ENCODE peak calls at places on chromosomes 5 and 9, in seven cellular contexts. One of them, this sample, is unnamed.

GRCh38 chr5:56147106-56147505 is 86.0 kb downstream of the ANKRD55 start:
- DNase-seq in H9: no peak
- DNase-seq in trophoblast cell: peak; percentile 93
- DNase-seq in H1: no peak
- DNase-seq in mesenchymal stem cell: no peak
- DNase-seq in mesendoderm: no peak
- DNase-seq in neuronal stem cell: no peak
- DNase-seq in this sample: no peak

GRCh38 chr5:175654807-175655206 is 3.1 kb upstream of the HRH2 start:
- DNase-seq in neuronal stem cell: no peak
- DNase-seq in trophoblast cell: no peak
- DNase-seq in mesendoderm: no peak
- DNase-seq in mesenchymal stem cell: no peak
- DNase-seq in H9: no peak
- DNase-seq in H1: no peak
- DNase-seq in this sample: no peak

GRCh38 chr5:158286827-158287226 is 427.9 kb upstream of the CLINT1 start:
- DNase-seq in mesenchymal stem cell: no peak
- DNase-seq in neuronal stem cell: no peak
- DNase-seq in H1: no peak
- DNase-seq in mesendoderm: no peak
- DNase-seq in H9: no peak
- DNase-seq in trophoblast cell: no peak
- DNase-seq in this sample: no peak

GRCh38 chr5:66807743-66808142 is 211.6 kb downstream of the MAST4 start:
- DNase-seq in trophoblast cell: no peak
- DNase-seq in H1: no peak
- DNase-seq in H9: no peak
- DNase-seq in mesenchymal stem cell: peak; percentile 41
- DNase-seq in neuronal stem cell: no peak
- DNase-seq in mesendoderm: peak; percentile 37
- DNase-seq in this sample: peak; percentile 55

GRCh38 chr5:151812757-151813309 is 41.1 kb downstream of the G3BP1 start:
- DNase-seq in mesendoderm: no peak
- DNase-seq in H9: no peak
- DNase-seq in mesenchymal stem cell: peak; percentile 28
- DNase-seq in H1: no peak
- DNase-seq in trophoblast cell: no peak
- DNase-seq in neuronal stem cell: no peak
- DNase-seq in this sample: peak; percentile 54

GRCh38 chr5:74516217-74516636 is 124.3 kb downstream of the ENC1 start:
- DNase-seq in H1: peak; percentile 34
- DNase-seq in mesendoderm: peak; percentile 99
- DNase-seq in neuronal stem cell: no peak
- DNase-seq in mesenchymal stem cell: peak; percentile 71
- DNase-seq in trophoblast cell: no peak
- DNase-seq in H9: no peak
- DNase-seq in this sample: peak; percentile 49

GRCh38 chr5:57332350-57332749 is 150.3 kb downstream of the ACTBL2 start:
- DNase-seq in H1: no peak
- DNase-seq in mesenchymal stem cell: no peak
- DNase-seq in mesendoderm: no peak
- DNase-seq in H9: no peak
- DNase-seq in neuronal stem cell: no peak
- DNase-seq in trophoblast cell: no peak
- DNase-seq in this sample: peak; percentile 86

GRCh38 chr5:84273517-84273883 is 111.2 kb downstream of the EDIL3 start:
- DNase-seq in mesenchymal stem cell: no peak
- DNase-seq in neuronal stem cell: no peak
- DNase-seq in trophoblast cell: no peak
- DNase-seq in H9: no peak
- DNase-seq in H1: no peak
- DNase-seq in mesendoderm: no peak
- DNase-seq in this sample: no peak

GRCh38 chr9:92671323-92671722 is 1.4 kb upstream of the IPPK start:
- DNase-seq in H1: no peak
- DNase-seq in H9: no peak
- DNase-seq in mesenchymal stem cell: peak; percentile 86
- DNase-seq in neuronal stem cell: no peak
- DNase-seq in trophoblast cell: peak; percentile 90
- DNase-seq in mesendoderm: peak; percentile 68
- DNase-seq in this sample: peak; percentile 81

GRCh38 chr5:40738502-40738901 is 17.3 kb downstream of the TTC33 start:
- DNase-seq in mesenchymal stem cell: no peak
- DNase-seq in H9: no peak
- DNase-seq in neuronal stem cell: no peak
- DNase-seq in trophoblast cell: no peak
- DNase-seq in mesendoderm: no peak
- DNase-seq in H1: no peak
- DNase-seq in this sample: no peak

GRCh38 chr9:89529243-89530030 is 31.5 kb upstream of the SEMA4D start:
- DNase-seq in H1: no peak
- DNase-seq in mesendoderm: no peak
- DNase-seq in H9: no peak
- DNase-seq in mesenchymal stem cell: no peak
- DNase-seq in trophoblast cell: no peak
- DNase-seq in neuronal stem cell: no peak
- DNase-seq in this sample: no peak

GRCh38 chr9:112341741-112342140 is 8.3 kb upstream of the PTBP3 start:
- DNase-seq in H1: no peak
- DNase-seq in neuronal stem cell: no peak
- DNase-seq in H9: no peak
- DNase-seq in mesenchymal stem cell: no peak
- DNase-seq in mesendoderm: peak; percentile 97
- DNase-seq in trophoblast cell: peak; percentile 79
- DNase-seq in this sample: peak; percentile 37

GRCh38 chr9:81686614-81687520 is 2.5 kb downstream of the TLE1 start:
- DNase-seq in H1: no peak
- DNase-seq in trophoblast cell: peak; percentile 77
- DNase-seq in H9: peak; percentile 87
- DNase-seq in mesenchymal stem cell: peak; percentile 88
- DNase-seq in neuronal stem cell: peak; percentile 82
- DNase-seq in mesendoderm: peak; percentile 94
- DNase-seq in this sample: peak; percentile 87

GRCh38 chr9:83432104-83432627 is 106.0 kb downstream of the FRMD3 start:
- DNase-seq in H9: peak; percentile 65
- DNase-seq in trophoblast cell: peak; percentile 9
- DNase-seq in mesendoderm: peak; percentile 43
- DNase-seq in H1: peak; percentile 27
- DNase-seq in mesenchymal stem cell: no peak
- DNase-seq in neuronal stem cell: peak; percentile 18
- DNase-seq in this sample: no peak

GRCh38 chr5:155834271-155834975 is 492.5 kb upstream of the SGCD start:
- DNase-seq in mesenchymal stem cell: no peak
- DNase-seq in H1: no peak
- DNase-seq in trophoblast cell: no peak
- DNase-seq in mesendoderm: no peak
- DNase-seq in neuronal stem cell: no peak
- DNase-seq in H9: no peak
- DNase-seq in this sample: no peak

GRCh38 chr5:103942587-103943186 is 380.1 kb upstream of the NUDT12 start:
- DNase-seq in mesendoderm: no peak
- DNase-seq in mesenchymal stem cell: no peak
- DNase-seq in H1: no peak
- DNase-seq in H9: no peak
- DNase-seq in trophoblast cell: no peak
- DNase-seq in neuronal stem cell: no peak
- DNase-seq in this sample: no peak

GRCh38 chr5:1103505-1104326 is 8.1 kb downstream of the SLC12A7 start:
- DNase-seq in mesenchymal stem cell: no peak
- DNase-seq in mesendoderm: no peak
- DNase-seq in H9: no peak
- DNase-seq in trophoblast cell: no peak
- DNase-seq in H1: no peak
- DNase-seq in neuronal stem cell: no peak
- DNase-seq in this sample: no peak

GRCh38 chr5:133317558-133317957 is 265.7 kb downstream of the HSPA4 start:
- DNase-seq in trophoblast cell: no peak
- DNase-seq in mesenchymal stem cell: no peak
- DNase-seq in H1: no peak
- DNase-seq in neuronal stem cell: no peak
- DNase-seq in mesendoderm: peak; percentile 21
- DNase-seq in H9: no peak
- DNase-seq in this sample: no peak

GRCh38 chr9:37903581-37903830 is 421 bp downstream of the SLC25A51 start:
- DNase-seq in neuronal stem cell: peak; percentile 23
- DNase-seq in H1: no peak
- DNase-seq in trophoblast cell: no peak
- DNase-seq in mesenchymal stem cell: peak; percentile 59
- DNase-seq in mesendoderm: peak; percentile 61
- DNase-seq in H9: peak; percentile 50
- DNase-seq in this sample: no peak

GRCh38 chr5:163880307-163880706 is 374.9 kb downstream of the MAT2B start:
- DNase-seq in trophoblast cell: peak; percentile 97
- DNase-seq in H1: no peak
- DNase-seq in mesenchymal stem cell: peak; percentile 27
- DNase-seq in mesendoderm: no peak
- DNase-seq in H9: no peak
- DNase-seq in neuronal stem cell: no peak
- DNase-seq in this sample: peak; percentile 68

GRCh38 chr5:77152441-77152840 is 58.0 kb upstream of the PDE8B start:
- DNase-seq in trophoblast cell: no peak
- DNase-seq in neuronal stem cell: no peak
- DNase-seq in H1: no peak
- DNase-seq in mesenchymal stem cell: no peak
- DNase-seq in H9: no peak
- DNase-seq in mesendoderm: no peak
- DNase-seq in this sample: no peak

GRCh38 chr5:160467555-160468418 is 46.1 kb downstream of the PTTG1 start:
- DNase-seq in H9: peak; percentile 60
- DNase-seq in mesendoderm: no peak
- DNase-seq in mesenchymal stem cell: peak; percentile 51
- DNase-seq in neuronal stem cell: no peak
- DNase-seq in H1: no peak
- DNase-seq in trophoblast cell: peak; percentile 30
- DNase-seq in this sample: peak; percentile 87

GRCh38 chr9:76403352-76403751 is 9.1 kb upstream of the RFK start:
- DNase-seq in trophoblast cell: peak; percentile 92
- DNase-seq in mesenchymal stem cell: peak; percentile 81
- DNase-seq in mesendoderm: peak; percentile 23
- DNase-seq in H1: no peak
- DNase-seq in neuronal stem cell: no peak
- DNase-seq in H9: no peak
- DNase-seq in this sample: peak; percentile 85

GRCh38 chr5:66540078-66540477 is 56.1 kb upstream of the MAST4 start:
- DNase-seq in trophoblast cell: no peak
- DNase-seq in H1: no peak
- DNase-seq in neuronal stem cell: no peak
- DNase-seq in H9: no peak
- DNase-seq in mesenchymal stem cell: no peak
- DNase-seq in mesendoderm: no peak
- DNase-seq in this sample: no peak

GRCh38 chr9:89878003-89878411 is 273.2 kb downstream of the GADD45G start:
- DNase-seq in trophoblast cell: no peak
- DNase-seq in H1: no peak
- DNase-seq in H9: peak; percentile 12
- DNase-seq in mesendoderm: no peak
- DNase-seq in neuronal stem cell: no peak
- DNase-seq in mesenchymal stem cell: no peak
- DNase-seq in this sample: no peak

GRCh38 chr9:35519697-35520403 is 29.9 kb downstream of the RUSC2 start:
- DNase-seq in neuronal stem cell: no peak
- DNase-seq in mesendoderm: peak; percentile 16
- DNase-seq in mesenchymal stem cell: no peak
- DNase-seq in trophoblast cell: peak; percentile 19
- DNase-seq in H1: no peak
- DNase-seq in H9: no peak
- DNase-seq in this sample: no peak

GRCh38 chr5:66829826-66830225 is 233.6 kb downstream of the MAST4 start:
- DNase-seq in mesenchymal stem cell: peak; percentile 19
- DNase-seq in H9: no peak
- DNase-seq in trophoblast cell: peak; percentile 14
- DNase-seq in mesendoderm: peak; percentile 44
- DNase-seq in neuronal stem cell: peak; percentile 8
- DNase-seq in H1: no peak
- DNase-seq in this sample: peak; percentile 8

GRCh38 chr5:119022017-119022745 is 33.8 kb upstream of the DTWD2 start:
- DNase-seq in H9: no peak
- DNase-seq in mesendoderm: peak; percentile 51
- DNase-seq in H1: no peak
- DNase-seq in mesenchymal stem cell: peak; percentile 58
- DNase-seq in trophoblast cell: peak; percentile 69
- DNase-seq in neuronal stem cell: no peak
- DNase-seq in this sample: peak; percentile 57

GRCh38 chr5:139985733-139986132 is 57.4 kb downstream of the NRG2 start:
- DNase-seq in trophoblast cell: peak; percentile 8
- DNase-seq in H1: no peak
- DNase-seq in mesendoderm: peak; percentile 56
- DNase-seq in neuronal stem cell: peak; percentile 31
- DNase-seq in H9: no peak
- DNase-seq in mesenchymal stem cell: peak; percentile 96
- DNase-seq in this sample: peak; percentile 68

GRCh38 chr5:131998431-131999040 is 12.9 kb downstream of the ACSL6 start:
- DNase-seq in trophoblast cell: no peak
- DNase-seq in mesenchymal stem cell: no peak
- DNase-seq in mesendoderm: no peak
- DNase-seq in H1: no peak
- DNase-seq in H9: no peak
- DNase-seq in neuronal stem cell: no peak
- DNase-seq in this sample: no peak
- H2AK5ac ChIP-seq in trophoblast cell: no peak overlapping the region
- H2AK5ac ChIP-seq in mesenchymal stem cell: no peak overlapping the region
- H2AK5ac ChIP-seq in mesendoderm: no peak overlapping the region
- H2AK5ac ChIP-seq in H1: no peak overlapping the region
- H2AK5ac ChIP-seq in H9: no peak overlapping the region
- H2AK5ac ChIP-seq in neuronal stem cell: no peak overlapping the region
- H2AK5ac ChIP-seq in this sample: no peak overlapping the region

GRCh38 chr9:2620876-2621677 is 510 bp upstream of the VLDLR start:
- DNase-seq in mesendoderm: peak; percentile 96
- DNase-seq in H1: no peak
- DNase-seq in mesenchymal stem cell: peak; percentile 77
- DNase-seq in H9: peak; percentile 90
- DNase-seq in neuronal stem cell: peak; percentile 59
- DNase-seq in trophoblast cell: peak; percentile 89
- DNase-seq in this sample: peak; percentile 87
- H3K9ac ChIP-seq in mesendoderm: peak overlapping the region; percentile 77
- H3K9ac ChIP-seq in H1: peak overlapping the region; percentile 60
- H3K9ac ChIP-seq in mesenchymal stem cell: peak overlapping the region; percentile 80
- H3K9ac ChIP-seq in H9: peak overlapping the region; percentile 21
- H3K9ac ChIP-seq in neuronal stem cell: peak overlapping the region; percentile 14
- H3K9ac ChIP-seq in trophoblast cell: no peak overlapping the region
- H3K9ac ChIP-seq in this sample: peak overlapping the region; percentile 61

GRCh38 chr9:96345551-96345950 is 38.0 kb downstream of the SLC35D2 start:
- DNase-seq in H9: no peak
- DNase-seq in trophoblast cell: no peak
- DNase-seq in mesendoderm: no peak
- DNase-seq in H1: no peak
- DNase-seq in mesenchymal stem cell: no peak
- DNase-seq in neuronal stem cell: no peak
- DNase-seq in this sample: no peak
- H2AK5ac ChIP-seq in H9: no peak overlapping the region
- H2AK5ac ChIP-seq in trophoblast cell: no peak overlapping the region
- H2AK5ac ChIP-seq in mesendoderm: no peak overlapping the region
- H2AK5ac ChIP-seq in H1: no peak overlapping the region
- H2AK5ac ChIP-seq in mesenchymal stem cell: peak overlapping the region; percentile 91
- H2AK5ac ChIP-seq in neuronal stem cell: no peak overlapping the region
- H2AK5ac ChIP-seq in this sample: peak overlapping the region; percentile 5

DNA sequence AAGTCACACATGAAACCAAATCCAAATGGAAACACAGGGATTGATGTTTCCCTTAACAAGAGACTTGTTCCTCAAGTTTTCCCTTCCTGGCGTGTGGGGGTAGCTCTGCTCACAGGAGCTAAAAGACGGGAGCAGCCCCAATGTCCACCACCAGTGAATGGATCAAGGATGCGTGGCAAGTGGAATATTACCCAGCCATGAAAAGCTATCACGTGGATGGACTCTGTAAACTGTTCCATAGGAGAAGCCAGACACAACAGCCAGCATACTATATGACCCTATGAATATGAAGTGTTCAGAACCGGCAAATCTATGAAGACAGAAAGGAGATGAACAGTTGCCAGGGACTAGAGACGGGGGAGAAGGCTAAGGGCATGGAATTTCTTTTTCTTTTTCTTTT is 28.3 kb upstream of the RXRA start:
- DNase-seq in trophoblast cell: no peak
- DNase-seq in H1: no peak
- DNase-seq in mesendoderm: no peak
- DNase-seq in neuronal stem cell: no peak
- DNase-seq in H9: no peak
- DNase-seq in mesenchymal stem cell: no peak
- DNase-seq in this sample: no peak
- H3K9ac ChIP-seq in trophoblast cell: no peak overlapping the region
- H3K9ac ChIP-seq in H1: no peak overlapping the region
- H3K9ac ChIP-seq in mesendoderm: no peak overlapping the region
- H3K9ac ChIP-seq in neuronal stem cell: no peak overlapping the region
- H3K9ac ChIP-seq in H9: no peak overlapping the region
- H3K9ac ChIP-seq in mesenchymal stem cell: no peak overlapping the region
- H3K9ac ChIP-seq in this sample: no peak overlapping the region

This sample was measured in IMR-90.